ENCODE peak calls at places on chromosome 22, in five cellular contexts. V, L, H, U and R are unnamed samples. For H3K4me1, the result is how much of the 10 kb centered on the place peaks cover.

GRCh38 chr22:44567846-44568493 is 69.9 kb upstream of the RTL6 start:
- DNase-seq in L (peak), V (no peak), H (no peak), U (peak), R (peak)

GRCh38 chr22:40451230-40451629 is 80.8 kb downstream of the SGSM3 start:
- DNase-seq in V (no peak), L (no peak), U (no peak), H (no peak), R (no peak)

GRCh38 chr22:39705386-39705785 is 134.8 kb downstream of the CACNA1I start:
- DNase-seq in L (no peak), V (no peak), U (no peak), H (no peak), R (no peak)

GRCh38 chr22:43090130-43090789 is 1.1 kb upstream of the TTLL1 start:
- DNase-seq in V (no peak), L (peak), H (no peak), U (peak), R (no peak)

GRCh38 chr22:38317995-38318715 is 922 bp upstream of the CSNK1E start:
- DNase-seq in U (peak), L (peak), H (no peak), V (no peak), R (no peak)

GRCh38 chr22:25940479-25940878 is 198.5 kb downstream of the MYO18B start:
- DNase-seq in V (no peak), U (no peak), H (no peak), L (no peak), R (no peak)

GRCh38 chr22:31084811-31085492 is 3.8 kb downstream of the SMTN start:
- DNase-seq in U (peak), L (peak), H (peak), V (peak), R (peak)

GRCh38 chr22:43511276-43511910 is 99.6 kb downstream of the MPPED1 start:
- DNase-seq in U (no peak), L (no peak), H (no peak), V (no peak), R (no peak)

GRCh38 chr22:30223303-30223702 is 23.3 kb downstream of the LIF start:
- DNase-seq in H (no peak), L (no peak), V (no peak), U (no peak), R (no peak)

GRCh38 chr22:42644422-42645340 is 4.3 kb upstream of the ATP5MGL start:
- DNase-seq in H (no peak), U (peak), V (no peak), L (peak), R (peak)

GRCh38 chr22:19304547-19304946 is 13.0 kb upstream of the CLTCL1 start:
- DNase-seq in V (no peak), H (no peak), U (no peak), L (no peak), R (no peak)

GRCh38 chr22:47297261-47298016 is 535.0 kb downstream of the TBC1D22A start:
- DNase-seq in L (no peak), V (no peak), U (no peak), H (no peak), R (no peak)

GRCh38 chr22:35177811-35178210 is 79.5 kb upstream of the HMGXB4 start:
- DNase-seq in H (no peak), U (no peak), V (no peak), L (no peak), R (peak)

GRCh38 chr22:42434283-42434682 is 2.1 kb upstream of the NFAM1 start:
- DNase-seq in V (no peak), U (no peak), H (no peak), L (no peak), R (no peak)

GRCh38 chr22:27993201-27993635 is 74.2 kb upstream of the PITPNB start:
- DNase-seq in H (no peak), U (no peak), V (no peak), L (no peak), R (peak)

GRCh38 chr22:19979712-19980493 is 36.7 kb downstream of the ARVCF start:
- DNase-seq in V (no peak), H (no peak), L (no peak), U (no peak), R (no peak)

GRCh38 chr22:49079027-49079725 is 748.5 kb downstream of the BRD1 start:
- DNase-seq in L (no peak), H (no peak), U (no peak), V (no peak), R (no peak)

GRCh38 chr22:19831016-19831415 is 23.7 kb downstream of the GNB1L start:
- DNase-seq in U (no peak), H (no peak), V (no peak), L (no peak), R (no peak)

GRCh38 chr22:39690901-39691620 is 120.5 kb downstream of the CACNA1I start:
- DNase-seq in L (peak), H (no peak), V (peak), U (no peak), R (peak)

GRCh38 chr22:33796494-33796893 is 123.8 kb downstream of the LARGE1 start:
- DNase-seq in V (no peak), H (no peak), U (no peak), L (no peak), R (no peak)

GRCh38 chr22:39240841-39241631 is 3.7 kb downstream of the PDGFB start:
- DNase-seq in H (peak), U (peak), V (no peak), L (peak), R (no peak)

GRCh38 chr22:21447694-21448402 is 19.3 kb upstream of the TMEM191C start:
- DNase-seq in H (peak), V (no peak), L (no peak), U (no peak), R (peak)

DNA sequence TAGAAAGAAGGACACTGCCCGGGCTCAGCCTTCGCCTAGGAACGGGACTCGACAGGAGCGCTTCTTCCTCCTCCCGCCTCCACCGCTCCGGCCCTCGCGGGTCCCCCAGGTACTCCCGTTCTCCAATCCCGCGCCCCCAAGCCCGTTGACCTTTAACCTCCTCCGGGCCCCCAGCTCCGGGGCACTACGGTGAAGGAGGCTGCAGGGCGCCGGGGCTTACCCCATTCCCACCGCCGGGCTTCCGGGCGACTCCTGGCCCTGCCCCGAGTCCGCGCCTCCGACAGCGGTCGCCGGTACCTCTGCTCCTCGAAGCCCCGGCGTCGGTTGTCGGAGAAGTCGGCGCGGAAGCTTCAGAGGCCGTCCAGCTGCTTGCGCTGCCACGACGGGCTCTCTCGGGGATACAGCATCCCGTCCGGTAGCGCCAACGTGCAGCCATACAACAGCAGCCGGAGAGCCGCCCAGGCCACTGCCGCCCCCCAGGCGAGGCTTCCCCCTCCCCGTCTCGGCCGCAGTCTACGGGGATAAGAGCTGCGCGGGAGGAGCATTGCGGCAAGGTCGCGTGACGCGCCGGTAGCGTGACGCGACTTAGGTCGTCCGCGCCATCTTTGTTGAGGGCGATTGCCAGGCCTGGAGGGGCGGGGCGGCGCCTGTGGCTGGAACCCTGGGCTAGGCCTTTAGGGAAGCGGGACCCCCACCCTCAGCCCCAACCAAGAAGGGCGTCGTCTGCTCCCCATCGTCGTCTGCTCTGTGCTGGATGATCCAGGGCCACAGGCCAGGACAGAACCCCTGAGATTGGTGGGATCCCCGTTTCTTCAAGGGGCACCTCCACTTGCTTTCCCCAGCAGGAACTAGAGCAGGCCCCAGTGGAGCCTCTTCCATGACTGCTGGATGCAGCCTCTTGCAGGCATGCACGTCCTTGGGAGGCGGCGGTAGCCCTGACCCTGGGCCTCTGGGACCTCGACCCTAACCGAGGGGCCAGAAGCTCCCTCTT is 26.3 kb downstream of the RGL4 start:
- DNase-seq in V (peak), L (peak), U (peak), H (peak), R (peak)
- H3K4me1 ChIP-seq in V (under half), L (under half), U (under half), H (under half), R (under half)

GRCh38 chr22:45881524-45881875 is 95.5 kb downstream of the WNT7B start:
- DNase-seq in H (no peak), V (no peak), L (no peak), U (no peak), R (no peak)
- H2BK12ac ChIP-seq in H (no peak), V (peak), L (no peak), U (no peak), R (no peak)

GRCh38 chr22:24459911-24460310 is 32.5 kb downstream of the ADORA2A start:
- DNase-seq in V (no peak), H (no peak), L (no peak), U (no peak), R (no peak)
- H3K4me1 ChIP-seq in V (under half), H (under half), L (under half), U (under half), R (under half)

DNA sequence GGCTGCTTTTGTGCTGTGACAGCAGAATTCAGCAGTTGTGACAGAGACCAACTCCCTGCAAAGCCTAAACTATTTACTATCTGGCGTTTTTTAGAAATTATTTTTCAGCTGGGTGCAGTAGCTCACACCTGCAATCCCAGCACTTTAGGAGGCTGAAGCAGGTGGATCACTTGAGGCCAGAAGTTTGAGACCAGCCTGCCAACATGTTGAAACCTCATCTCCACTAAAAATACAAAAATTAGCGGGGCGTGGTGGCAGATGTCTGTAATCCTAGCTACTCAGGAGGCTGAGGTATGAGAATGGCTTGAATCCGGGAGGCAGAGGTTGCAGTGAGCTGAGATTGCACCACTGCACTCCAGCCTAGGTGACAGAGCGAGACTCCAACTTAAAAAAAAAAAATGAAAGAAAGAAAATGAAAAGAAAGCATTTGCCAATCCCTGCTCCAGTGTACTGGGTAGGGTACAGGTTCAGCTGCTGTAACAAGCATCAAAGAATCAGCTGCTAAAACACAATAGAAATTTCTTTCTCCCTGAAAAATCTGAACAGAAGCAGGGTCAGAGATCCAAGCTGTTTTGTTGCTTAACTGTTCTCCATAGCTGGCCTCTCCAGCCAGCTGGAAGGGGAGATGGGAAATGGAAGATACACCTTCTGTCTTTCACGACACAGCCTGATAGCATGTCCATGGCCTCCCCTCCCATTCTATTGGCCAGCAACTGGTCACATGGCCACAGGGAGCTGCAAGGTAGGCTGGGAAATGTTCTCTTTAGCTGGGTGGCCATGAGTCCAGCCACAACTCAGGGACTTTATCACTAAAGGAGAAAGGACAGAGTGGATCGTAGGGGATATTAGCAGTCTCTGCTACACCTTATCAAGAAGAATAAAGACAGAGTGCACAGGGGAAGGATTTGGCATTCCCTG is 8.5 kb upstream of the NCF4 start:
- DNase-seq in V (no peak), L (no peak), H (no peak), U (no peak), R (no peak)
- H2BK12ac ChIP-seq in V (no peak), L (no peak), H (no peak), U (no peak), R (no peak)

DNA sequence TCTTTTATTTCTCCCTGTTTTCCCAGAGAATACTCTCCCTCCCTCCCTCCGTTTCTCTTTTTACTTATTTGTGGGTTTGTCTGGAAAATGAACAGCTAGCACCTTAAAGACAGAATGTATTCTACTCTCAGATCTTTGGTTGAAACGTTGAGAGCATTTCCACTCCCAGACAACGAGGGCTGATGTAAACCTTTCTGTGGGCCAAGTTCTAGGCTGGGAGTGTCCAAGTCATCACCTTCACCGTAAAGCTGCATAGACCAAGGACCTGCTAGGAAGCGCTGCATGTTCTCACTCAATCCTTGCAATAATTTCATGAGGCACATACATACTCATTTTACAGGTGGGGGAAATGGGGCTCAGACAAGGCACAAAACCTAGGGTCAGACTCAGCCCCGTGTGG is 32.4 kb downstream of the MYH9 start:
- DNase-seq in V (no peak), L (no peak), U (no peak), H (no peak), R (no peak)
- H3K4me1 ChIP-seq in V (under half), L (half or more), U (half or more), H (under half), R (under half)